ENCODE peak calls at places on chromosomes 12 and 14, in four cellular contexts. One of them, this sample, is unnamed.
A peak's percentile ranks its signal among the peaks of the same experiment; 100 is the strongest.

GRCh38 chr12:24902521-24903304 is 46.2 kb downstream of the BCAT1 start:
- DNase-seq in CD8-positive, alpha-beta T cell: no peak
- DNase-seq in esophagus squamous epithelium: no peak
- DNase-seq in cardiac muscle cell: peak; percentile 45
- DNase-seq in this sample: no peak

GRCh38 chr12:67430708-67431335 is 161.7 kb downstream of the CAND1 start:
- DNase-seq in CD8-positive, alpha-beta T cell: no peak
- DNase-seq in esophagus squamous epithelium: no peak
- DNase-seq in cardiac muscle cell: peak; percentile 28
- DNase-seq in this sample: peak; percentile 87

GRCh38 chr12:116360579-116361403 is 83.3 kb upstream of the MED13L start:
- DNase-seq in CD8-positive, alpha-beta T cell: no peak
- DNase-seq in esophagus squamous epithelium: no peak
- DNase-seq in cardiac muscle cell: no peak
- DNase-seq in this sample: no peak

GRCh38 chr12:123532808-123533649 is 490 bp downstream of the RILPL1 start:
- DNase-seq in CD8-positive, alpha-beta T cell: peak; percentile 13
- DNase-seq in esophagus squamous epithelium: no peak
- DNase-seq in cardiac muscle cell: peak; percentile 78
- DNase-seq in this sample: no peak

GRCh38 chr12:23534196-23534595 is 415.3 kb downstream of the SOX5 start:
- DNase-seq in CD8-positive, alpha-beta T cell: no peak
- DNase-seq in esophagus squamous epithelium: no peak
- DNase-seq in cardiac muscle cell: no peak
- DNase-seq in this sample: no peak

GRCh38 chr14:105060751-105061427 is 4.3 kb downstream of the GPR132 start:
- DNase-seq in CD8-positive, alpha-beta T cell: peak; percentile 56
- DNase-seq in esophagus squamous epithelium: no peak
- DNase-seq in cardiac muscle cell: no peak
- DNase-seq in this sample: no peak

GRCh38 chr14:103260629-103261124 is 73.4 kb upstream of the EIF5 start:
- DNase-seq in CD8-positive, alpha-beta T cell: no peak
- DNase-seq in esophagus squamous epithelium: no peak
- DNase-seq in cardiac muscle cell: no peak
- DNase-seq in this sample: peak; percentile 81

GRCh38 chr14:43729149-43729548 is 777.9 kb downstream of the FSCB start:
- DNase-seq in CD8-positive, alpha-beta T cell: no peak
- DNase-seq in esophagus squamous epithelium: no peak
- DNase-seq in cardiac muscle cell: no peak
- DNase-seq in this sample: no peak

GRCh38 chr12:86137936-86138335 is 118.3 kb downstream of the MGAT4C start:
- DNase-seq in CD8-positive, alpha-beta T cell: no peak
- DNase-seq in esophagus squamous epithelium: no peak
- DNase-seq in cardiac muscle cell: no peak
- DNase-seq in this sample: no peak

GRCh38 chr12:31896514-31897039 is 62.6 kb upstream of the RESF1 start:
- DNase-seq in CD8-positive, alpha-beta T cell: peak; percentile 85
- DNase-seq in esophagus squamous epithelium: peak; percentile 49
- DNase-seq in cardiac muscle cell: no peak
- DNase-seq in this sample: no peak

GRCh38 chr14:55074662-55075061 is 23.2 kb downstream of the MAPK1IP1L start:
- DNase-seq in CD8-positive, alpha-beta T cell: no peak
- DNase-seq in esophagus squamous epithelium: no peak
- DNase-seq in cardiac muscle cell: peak; percentile 19
- DNase-seq in this sample: no peak

GRCh38 chr14:68939893-68940613 is 39.0 kb downstream of the ACTN1 start:
- DNase-seq in CD8-positive, alpha-beta T cell: no peak
- DNase-seq in esophagus squamous epithelium: no peak
- DNase-seq in cardiac muscle cell: peak; percentile 66
- DNase-seq in this sample: peak; percentile 93

GRCh38 chr12:71639341-71639760 is 24.3 kb downstream of the ZFC3H1 start:
- DNase-seq in CD8-positive, alpha-beta T cell: no peak
- DNase-seq in esophagus squamous epithelium: no peak
- DNase-seq in cardiac muscle cell: peak; percentile 40
- DNase-seq in this sample: no peak

GRCh38 chr14:95291859-95292542 is 27.7 kb downstream of the CLMN start:
- DNase-seq in CD8-positive, alpha-beta T cell: no peak
- DNase-seq in esophagus squamous epithelium: no peak
- DNase-seq in cardiac muscle cell: no peak
- DNase-seq in this sample: peak; percentile 78

GRCh38 chr14:74299061-74299545 is 3.6 kb downstream of the ABCD4 start:
- DNase-seq in CD8-positive, alpha-beta T cell: no peak
- DNase-seq in esophagus squamous epithelium: no peak
- DNase-seq in cardiac muscle cell: no peak
- DNase-seq in this sample: no peak

GRCh38 chr14:93085916-93086315 is 29.8 kb downstream of the ITPK1 start:
- DNase-seq in CD8-positive, alpha-beta T cell: no peak
- DNase-seq in esophagus squamous epithelium: no peak
- DNase-seq in cardiac muscle cell: peak; percentile 34
- DNase-seq in this sample: no peak

GRCh38 chr14:106766145-106766544 is 1239.8 kb downstream of the TMEM121 start:
- DNase-seq in CD8-positive, alpha-beta T cell: no peak
- DNase-seq in esophagus squamous epithelium: no peak
- DNase-seq in cardiac muscle cell: no peak
- DNase-seq in this sample: no peak

GRCh38 chr14:95272057-95272456 is 47.7 kb downstream of the CLMN start:
- DNase-seq in CD8-positive, alpha-beta T cell: no peak
- DNase-seq in esophagus squamous epithelium: no peak
- DNase-seq in cardiac muscle cell: no peak
- DNase-seq in this sample: no peak

GRCh38 chr12:48788852-48789775 is at the start of gene ADCY6:
- DNase-seq in CD8-positive, alpha-beta T cell: no peak
- DNase-seq in esophagus squamous epithelium: no peak
- DNase-seq in cardiac muscle cell: peak; percentile 88
- DNase-seq in this sample: peak; percentile 84

GRCh38 chr12:118357327-118358007 is 15.2 kb downstream of the TAOK3 start:
- DNase-seq in CD8-positive, alpha-beta T cell: peak; percentile 51
- DNase-seq in esophagus squamous epithelium: no peak
- DNase-seq in cardiac muscle cell: no peak
- DNase-seq in this sample: no peak

GRCh38 chr12:31008961-31009840 is 64.5 kb upstream of the DDX11 start:
- DNase-seq in CD8-positive, alpha-beta T cell: no peak
- DNase-seq in esophagus squamous epithelium: no peak
- DNase-seq in cardiac muscle cell: no peak
- DNase-seq in this sample: no peak

GRCh38 chr12:79223210-79223609 is 358.6 kb downstream of the SYT1 start:
- DNase-seq in CD8-positive, alpha-beta T cell: no peak
- DNase-seq in esophagus squamous epithelium: no peak
- DNase-seq in cardiac muscle cell: no peak
- DNase-seq in this sample: no peak

GRCh38 chr12:104524026-104524425 is 67.3 kb downstream of the CHST11 start:
- DNase-seq in CD8-positive, alpha-beta T cell: no peak
- DNase-seq in esophagus squamous epithelium: no peak
- DNase-seq in cardiac muscle cell: no peak
- DNase-seq in this sample: no peak

GRCh38 chr12:17283563-17283962 is 677.6 kb upstream of the LMO3 start:
- DNase-seq in CD8-positive, alpha-beta T cell: no peak
- DNase-seq in esophagus squamous epithelium: no peak
- DNase-seq in cardiac muscle cell: no peak
- DNase-seq in this sample: no peak

GRCh38 chr12:15597125-15597830 is 191.9 kb downstream of the EPS8 start:
- DNase-seq in CD8-positive, alpha-beta T cell: no peak
- DNase-seq in esophagus squamous epithelium: no peak
- DNase-seq in cardiac muscle cell: no peak
- DNase-seq in this sample: no peak

GRCh38 chr14:67263499-67264149 is 22.4 kb downstream of the PALS1 start:
- DNase-seq in CD8-positive, alpha-beta T cell: no peak
- DNase-seq in esophagus squamous epithelium: no peak
- DNase-seq in cardiac muscle cell: no peak
- DNase-seq in this sample: no peak

GRCh38 chr14:85466678-85467077 is 63.3 kb upstream of the FLRT2 start:
- DNase-seq in CD8-positive, alpha-beta T cell: no peak
- DNase-seq in esophagus squamous epithelium: no peak
- DNase-seq in cardiac muscle cell: no peak
- DNase-seq in this sample: no peak

GRCh38 chr12:54229624-54230212 is 40.9 kb upstream of the SMUG1 start:
- DNase-seq in CD8-positive, alpha-beta T cell: no peak
- DNase-seq in esophagus squamous epithelium: no peak
- DNase-seq in cardiac muscle cell: no peak
- DNase-seq in this sample: peak; percentile 75

GRCh38 chr12:24562761-24563392 is 386.0 kb downstream of the BCAT1 start:
- DNase-seq in CD8-positive, alpha-beta T cell: no peak
- DNase-seq in esophagus squamous epithelium: no peak
- DNase-seq in cardiac muscle cell: peak; percentile 76
- DNase-seq in this sample: no peak

GRCh38 chr12:95574799-95575452 is 23.6 kb upstream of the USP44 start:
- DNase-seq in CD8-positive, alpha-beta T cell: no peak
- DNase-seq in esophagus squamous epithelium: no peak
- DNase-seq in cardiac muscle cell: peak; percentile 62
- DNase-seq in this sample: no peak

GRCh38 chr12:3311027-3311402 is 180.0 kb upstream of the PRMT8 start:
- DNase-seq in CD8-positive, alpha-beta T cell: no peak
- DNase-seq in esophagus squamous epithelium: no peak
- DNase-seq in cardiac muscle cell: no peak
- DNase-seq in this sample: no peak

GRCh38 chr14:102746568-102747438 is 30.4 kb upstream of the TRAF3 start:
- DNase-seq in CD8-positive, alpha-beta T cell: no peak
- DNase-seq in esophagus squamous epithelium: no peak
- DNase-seq in cardiac muscle cell: no peak
- DNase-seq in this sample: no peak

GRCh38 chr12:118377891-118378470 is 1.6 kb downstream of the SUDS3 start:
- DNase-seq in CD8-positive, alpha-beta T cell: peak; percentile 79
- DNase-seq in esophagus squamous epithelium: no peak
- DNase-seq in cardiac muscle cell: peak; percentile 52
- DNase-seq in this sample: peak; percentile 76

GRCh38 chr12:122471324-122472226 is 29.2 kb downstream of the ZCCHC8 start:
- DNase-seq in CD8-positive, alpha-beta T cell: no peak
- DNase-seq in esophagus squamous epithelium: no peak
- DNase-seq in cardiac muscle cell: peak; percentile 63
- DNase-seq in this sample: peak; percentile 13

GRCh38 chr14:50070840-50071548 is 45.4 kb downstream of the VCPKMT start:
- DNase-seq in CD8-positive, alpha-beta T cell: no peak
- DNase-seq in esophagus squamous epithelium: no peak
- DNase-seq in cardiac muscle cell: no peak
- DNase-seq in this sample: no peak

GRCh38 chr12:50933459-50934124 is 18.8 kb upstream of the HIGD1C start:
- DNase-seq in CD8-positive, alpha-beta T cell: no peak
- DNase-seq in esophagus squamous epithelium: no peak
- DNase-seq in cardiac muscle cell: peak; percentile 11
- DNase-seq in this sample: no peak
- H3K27ac ChIP-seq in CD8-positive, alpha-beta T cell: no peak overlapping the region
- H3K27ac ChIP-seq in esophagus squamous epithelium: peak overlapping the region; percentile 53
- H3K27ac ChIP-seq in cardiac muscle cell: peak overlapping the region; percentile 69
- H3K27ac ChIP-seq in this sample: peak overlapping the region; percentile 65

DNA sequence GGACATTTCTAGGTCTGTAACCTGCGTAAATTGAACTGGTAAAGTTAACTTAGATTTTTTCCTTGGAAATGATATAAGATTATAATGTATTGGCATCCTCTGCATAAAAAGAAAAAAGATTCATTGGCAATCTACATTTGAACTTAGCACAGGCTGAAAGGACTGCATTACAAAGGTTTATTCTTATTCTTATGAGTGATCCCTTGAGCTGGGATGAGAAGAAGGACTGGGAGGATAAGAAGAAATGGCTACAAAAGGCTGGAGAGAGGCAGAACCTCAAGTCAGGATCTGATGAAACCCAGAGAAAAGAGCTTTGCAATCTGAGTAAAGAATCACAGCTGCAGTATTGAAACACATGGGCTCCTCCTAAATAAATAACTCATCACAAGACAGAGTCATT is 1635.4 kb upstream of the FLRT2 start:
- DNase-seq in CD8-positive, alpha-beta T cell: no peak
- DNase-seq in esophagus squamous epithelium: no peak
- DNase-seq in cardiac muscle cell: no peak
- DNase-seq in this sample: no peak
- H3K4me3 ChIP-seq in CD8-positive, alpha-beta T cell: no peak overlapping the region
- H3K4me3 ChIP-seq in esophagus squamous epithelium: no peak overlapping the region
- H3K4me3 ChIP-seq in cardiac muscle cell: no peak overlapping the region
- H3K4me3 ChIP-seq in this sample: no peak overlapping the region

DNA sequence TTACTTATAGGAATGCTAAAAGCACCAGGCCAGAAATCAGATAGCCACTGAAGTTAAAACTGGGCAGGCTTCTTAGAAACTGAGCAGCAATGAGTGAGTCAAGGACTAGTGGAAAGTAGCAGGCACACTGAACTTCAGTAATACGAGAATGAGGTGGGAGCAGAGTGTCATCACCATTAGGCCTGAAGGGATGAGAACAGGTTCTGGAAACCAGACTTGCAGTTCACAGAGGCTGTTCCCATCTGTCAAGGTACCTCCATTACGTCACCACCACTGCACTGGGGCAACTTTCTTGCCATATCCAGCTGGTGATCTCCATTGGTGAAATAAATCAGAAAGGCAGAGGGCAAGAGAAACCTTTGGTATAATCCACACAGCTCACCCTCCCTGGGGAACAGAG is 15.6 kb downstream of the ZNF10 start:
- DNase-seq in CD8-positive, alpha-beta T cell: no peak
- DNase-seq in esophagus squamous epithelium: no peak
- DNase-seq in cardiac muscle cell: no peak
- DNase-seq in this sample: no peak
- H3K9me3 ChIP-seq in CD8-positive, alpha-beta T cell: peaks cover 38% of the 10 kb centered on the region
- H3K9me3 ChIP-seq in esophagus squamous epithelium: peaks cover 78% of the 10 kb centered on the region
- H3K9me3 ChIP-seq in cardiac muscle cell: peaks cover 3% of the 10 kb centered on the region
- H3K9me3 ChIP-seq in this sample: peaks cover 99% of the 10 kb centered on the region

GRCh38 chr12:56635539-56636117 is 5.5 kb upstream of the BAZ2A start:
- DNase-seq in CD8-positive, alpha-beta T cell: no peak
- DNase-seq in esophagus squamous epithelium: no peak
- DNase-seq in cardiac muscle cell: no peak
- DNase-seq in this sample: no peak

GRCh38 chr12:56634242-56634836 is 4.2 kb upstream of the BAZ2A start:
- DNase-seq in CD8-positive, alpha-beta T cell: peak; percentile 26
- DNase-seq in esophagus squamous epithelium: no peak
- DNase-seq in cardiac muscle cell: peak; percentile 82
- DNase-seq in this sample: no peak

GRCh38 chr12:56633465-56634241 is 3.5 kb upstream of the BAZ2A start:
- DNase-seq in CD8-positive, alpha-beta T cell: no peak
- DNase-seq in esophagus squamous epithelium: no peak
- DNase-seq in cardiac muscle cell: no peak
- DNase-seq in this sample: no peak

GRCh38 chr12:56636118-56636674 is 6.1 kb upstream of the BAZ2A start:
- DNase-seq in CD8-positive, alpha-beta T cell: peak; percentile 82
- DNase-seq in esophagus squamous epithelium: no peak
- DNase-seq in cardiac muscle cell: peak; percentile 85
- DNase-seq in this sample: peak; percentile 90

DNA sequence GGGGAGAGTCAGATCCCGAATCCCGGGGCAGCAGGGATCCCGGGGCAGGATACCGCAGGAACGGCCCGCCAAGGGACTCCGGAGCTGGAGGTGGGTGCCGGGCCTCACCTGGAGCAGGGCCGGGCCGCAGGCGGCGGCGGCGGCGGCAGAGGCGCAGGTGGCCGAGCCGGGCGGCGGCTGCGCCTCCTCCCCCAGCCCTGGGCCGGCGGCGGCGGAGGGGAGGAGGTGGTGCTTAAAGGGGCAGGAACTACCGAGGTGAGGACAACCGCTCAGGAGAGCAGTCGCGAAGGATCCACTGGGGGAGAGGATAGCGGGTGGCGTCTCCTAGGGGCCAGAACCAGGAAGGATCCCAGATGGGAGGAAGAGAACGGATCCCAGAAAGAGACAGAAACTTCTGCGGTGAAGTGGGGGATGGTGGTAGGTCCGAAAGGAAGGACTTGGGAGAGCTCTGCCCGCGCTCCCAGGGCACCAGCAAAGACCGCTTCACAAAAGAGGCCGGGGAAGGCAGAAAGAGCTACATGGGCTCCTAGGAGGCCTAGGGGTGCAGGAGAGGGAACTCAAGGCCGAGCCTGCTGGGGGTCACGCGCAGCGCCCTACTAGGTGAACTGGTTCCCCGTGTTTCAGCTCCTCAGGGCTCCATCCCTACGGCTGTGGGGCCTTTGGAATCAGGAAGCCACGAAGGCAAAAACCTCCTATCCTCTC is 4.9 kb upstream of the BAZ2A start:
- DNase-seq in CD8-positive, alpha-beta T cell: peak; percentile 69
- DNase-seq in esophagus squamous epithelium: no peak
- DNase-seq in cardiac muscle cell: peak; percentile 85
- DNase-seq in this sample: peak; percentile 75
- H3K27ac ChIP-seq in CD8-positive, alpha-beta T cell: peak overlapping the region; percentile 79
- H3K27ac ChIP-seq in esophagus squamous epithelium: peak overlapping the region; percentile 97
- H3K27ac ChIP-seq in cardiac muscle cell: peak overlapping the region; percentile 88
- H3K27ac ChIP-seq in this sample: peak overlapping the region; percentile 91

This sample was measured in right atrium auricular region.